ENCODE peak calls at places on chromosomes 16 and 17, in eight cellular contexts. One of them, this sample, is unnamed.

GRCh38 chr17:50772251-50772650 is 4.9 kb upstream of the ANKRD40CL start:
- DNase-seq in activated CD4-positive, alpha-beta T cell treated with anti-CD3 and anti-CD28 coated beads, Interleukin-2, amount 50 U/mL, for 1 hour: no peak
- DNase-seq in amniotic stem cell: no peak
- DNase-seq in cardiac fibroblast: no peak
- DNase-seq in T-helper 2 cell: no peak
- DNase-seq in activated B cell treated with CpG ODN at 0.5 μM for 24 hours: no peak
- DNase-seq in type B pancreatic cell: no peak
- DNase-seq in stomach: no peak
- DNase-seq in this sample: no peak

GRCh38 chr17:69525920-69526841 is 111.7 kb downstream of the MAP2K6 start:
- DNase-seq in cardiac fibroblast: peak; percentile 77
- DNase-seq in type B pancreatic cell: no peak
- DNase-seq in activated B cell treated with CpG ODN at 0.5 μM for 24 hours: no peak
- DNase-seq in amniotic stem cell: peak; percentile 18
- DNase-seq in activated CD4-positive, alpha-beta T cell treated with anti-CD3 and anti-CD28 coated beads, Interleukin-2, amount 50 U/mL, for 1 hour: no peak
- DNase-seq in T-helper 2 cell: no peak
- DNase-seq in stomach: peak; percentile 37
- DNase-seq in this sample: no peak

GRCh38 chr17:3890082-3890892 is 2.6 kb downstream of the CAMKK1 start:
- DNase-seq in type B pancreatic cell: no peak
- DNase-seq in stomach: peak; percentile 41
- DNase-seq in cardiac fibroblast: peak; percentile 95
- DNase-seq in T-helper 2 cell: no peak
- DNase-seq in activated B cell treated with CpG ODN at 0.5 μM for 24 hours: peak; percentile 54
- DNase-seq in amniotic stem cell: peak; percentile 90
- DNase-seq in activated CD4-positive, alpha-beta T cell treated with anti-CD3 and anti-CD28 coated beads, Interleukin-2, amount 50 U/mL, for 1 hour: no peak
- DNase-seq in this sample: no peak

GRCh38 chr17:40177275-40177874 is at the start of gene RAPGEFL1:
- DNase-seq in activated CD4-positive, alpha-beta T cell treated with anti-CD3 and anti-CD28 coated beads, Interleukin-2, amount 50 U/mL, for 1 hour: peak; percentile 84
- DNase-seq in activated B cell treated with CpG ODN at 0.5 μM for 24 hours: peak; percentile 61
- DNase-seq in amniotic stem cell: peak; percentile 16
- DNase-seq in cardiac fibroblast: peak; percentile 77
- DNase-seq in stomach: peak; percentile 87
- DNase-seq in T-helper 2 cell: peak; percentile 77
- DNase-seq in type B pancreatic cell: peak; percentile 86
- DNase-seq in this sample: peak; percentile 74

GRCh38 chr16:81646561-81646960 is 132.5 kb upstream of the PLCG2 start:
- DNase-seq in stomach: no peak
- DNase-seq in type B pancreatic cell: no peak
- DNase-seq in activated B cell treated with CpG ODN at 0.5 μM for 24 hours: no peak
- DNase-seq in cardiac fibroblast: peak; percentile 40
- DNase-seq in activated CD4-positive, alpha-beta T cell treated with anti-CD3 and anti-CD28 coated beads, Interleukin-2, amount 50 U/mL, for 1 hour: no peak
- DNase-seq in T-helper 2 cell: no peak
- DNase-seq in amniotic stem cell: no peak
- DNase-seq in this sample: no peak

GRCh38 chr16:1884155-1884760 is 12.3 kb upstream of the MEIOB start:
- DNase-seq in type B pancreatic cell: no peak
- DNase-seq in amniotic stem cell: no peak
- DNase-seq in stomach: no peak
- DNase-seq in T-helper 2 cell: no peak
- DNase-seq in cardiac fibroblast: peak; percentile 21
- DNase-seq in activated B cell treated with CpG ODN at 0.5 μM for 24 hours: no peak
- DNase-seq in activated CD4-positive, alpha-beta T cell treated with anti-CD3 and anti-CD28 coated beads, Interleukin-2, amount 50 U/mL, for 1 hour: no peak
- DNase-seq in this sample: no peak

GRCh38 chr17:71098071-71098470 is 928.7 kb downstream of the KCNJ2 start:
- DNase-seq in type B pancreatic cell: no peak
- DNase-seq in T-helper 2 cell: no peak
- DNase-seq in amniotic stem cell: no peak
- DNase-seq in activated B cell treated with CpG ODN at 0.5 μM for 24 hours: no peak
- DNase-seq in activated CD4-positive, alpha-beta T cell treated with anti-CD3 and anti-CD28 coated beads, Interleukin-2, amount 50 U/mL, for 1 hour: no peak
- DNase-seq in stomach: no peak
- DNase-seq in cardiac fibroblast: no peak
- DNase-seq in this sample: no peak

GRCh38 chr17:71163813-71164122 is 957.1 kb upstream of the SOX9 start:
- DNase-seq in amniotic stem cell: no peak
- DNase-seq in T-helper 2 cell: no peak
- DNase-seq in activated CD4-positive, alpha-beta T cell treated with anti-CD3 and anti-CD28 coated beads, Interleukin-2, amount 50 U/mL, for 1 hour: no peak
- DNase-seq in cardiac fibroblast: no peak
- DNase-seq in stomach: no peak
- DNase-seq in type B pancreatic cell: no peak
- DNase-seq in activated B cell treated with CpG ODN at 0.5 μM for 24 hours: no peak
- DNase-seq in this sample: no peak

GRCh38 chr16:48383877-48384304 is 1.3 kb downstream of the SIAH1 start:
- DNase-seq in cardiac fibroblast: peak; percentile 28
- DNase-seq in T-helper 2 cell: no peak
- DNase-seq in activated B cell treated with CpG ODN at 0.5 μM for 24 hours: no peak
- DNase-seq in amniotic stem cell: no peak
- DNase-seq in activated CD4-positive, alpha-beta T cell treated with anti-CD3 and anti-CD28 coated beads, Interleukin-2, amount 50 U/mL, for 1 hour: no peak
- DNase-seq in stomach: no peak
- DNase-seq in type B pancreatic cell: no peak
- DNase-seq in this sample: no peak

GRCh38 chr17:11645426-11645825 is 47.2 kb downstream of the DNAH9 start:
- DNase-seq in activated CD4-positive, alpha-beta T cell treated with anti-CD3 and anti-CD28 coated beads, Interleukin-2, amount 50 U/mL, for 1 hour: no peak
- DNase-seq in cardiac fibroblast: no peak
- DNase-seq in amniotic stem cell: no peak
- DNase-seq in type B pancreatic cell: no peak
- DNase-seq in stomach: no peak
- DNase-seq in T-helper 2 cell: no peak
- DNase-seq in activated B cell treated with CpG ODN at 0.5 μM for 24 hours: no peak
- DNase-seq in this sample: no peak

GRCh38 chr17:11986939-11987329 is 10.3 kb downstream of the ZNF18 start:
- DNase-seq in cardiac fibroblast: peak; percentile 73
- DNase-seq in activated CD4-positive, alpha-beta T cell treated with anti-CD3 and anti-CD28 coated beads, Interleukin-2, amount 50 U/mL, for 1 hour: no peak
- DNase-seq in amniotic stem cell: peak; percentile 39
- DNase-seq in stomach: no peak
- DNase-seq in T-helper 2 cell: no peak
- DNase-seq in type B pancreatic cell: no peak
- DNase-seq in activated B cell treated with CpG ODN at 0.5 μM for 24 hours: no peak
- DNase-seq in this sample: no peak

GRCh38 chr17:78252111-78252634 is 20.7 kb downstream of the TMEM235 start:
- DNase-seq in type B pancreatic cell: no peak
- DNase-seq in activated CD4-positive, alpha-beta T cell treated with anti-CD3 and anti-CD28 coated beads, Interleukin-2, amount 50 U/mL, for 1 hour: peak; percentile 73
- DNase-seq in T-helper 2 cell: peak; percentile 76
- DNase-seq in activated B cell treated with CpG ODN at 0.5 μM for 24 hours: no peak
- DNase-seq in amniotic stem cell: no peak
- DNase-seq in cardiac fibroblast: no peak
- DNase-seq in stomach: peak; percentile 37
- DNase-seq in this sample: no peak

GRCh38 chr17:59355030-59355694 is 23.7 kb downstream of the YPEL2 start:
- DNase-seq in amniotic stem cell: no peak
- DNase-seq in T-helper 2 cell: no peak
- DNase-seq in cardiac fibroblast: no peak
- DNase-seq in activated CD4-positive, alpha-beta T cell treated with anti-CD3 and anti-CD28 coated beads, Interleukin-2, amount 50 U/mL, for 1 hour: no peak
- DNase-seq in stomach: no peak
- DNase-seq in type B pancreatic cell: no peak
- DNase-seq in activated B cell treated with CpG ODN at 0.5 μM for 24 hours: no peak
- DNase-seq in this sample: no peak

GRCh38 chr17:78716814-78717393 is 65.2 kb downstream of the CYTH1 start:
- DNase-seq in type B pancreatic cell: no peak
- DNase-seq in activated B cell treated with CpG ODN at 0.5 μM for 24 hours: no peak
- DNase-seq in activated CD4-positive, alpha-beta T cell treated with anti-CD3 and anti-CD28 coated beads, Interleukin-2, amount 50 U/mL, for 1 hour: peak; percentile 34
- DNase-seq in stomach: peak; percentile 87
- DNase-seq in cardiac fibroblast: peak; percentile 54
- DNase-seq in amniotic stem cell: no peak
- DNase-seq in T-helper 2 cell: no peak
- DNase-seq in this sample: no peak

GRCh38 chr17:71334041-71334781 is 786.6 kb upstream of the SOX9 start:
- DNase-seq in type B pancreatic cell: no peak
- DNase-seq in amniotic stem cell: no peak
- DNase-seq in stomach: no peak
- DNase-seq in activated B cell treated with CpG ODN at 0.5 μM for 24 hours: no peak
- DNase-seq in activated CD4-positive, alpha-beta T cell treated with anti-CD3 and anti-CD28 coated beads, Interleukin-2, amount 50 U/mL, for 1 hour: no peak
- DNase-seq in cardiac fibroblast: no peak
- DNase-seq in T-helper 2 cell: no peak
- DNase-seq in this sample: no peak

GRCh38 chr16:68548947-68549346 is 9.9 kb downstream of the ZFP90 start:
- DNase-seq in amniotic stem cell: no peak
- DNase-seq in activated B cell treated with CpG ODN at 0.5 μM for 24 hours: no peak
- DNase-seq in T-helper 2 cell: no peak
- DNase-seq in type B pancreatic cell: no peak
- DNase-seq in cardiac fibroblast: no peak
- DNase-seq in stomach: no peak
- DNase-seq in activated CD4-positive, alpha-beta T cell treated with anti-CD3 and anti-CD28 coated beads, Interleukin-2, amount 50 U/mL, for 1 hour: peak; percentile 10
- DNase-seq in this sample: no peak

GRCh38 chr17:67477687-67478086 is 100.6 kb downstream of the PITPNC1 start:
- DNase-seq in activated CD4-positive, alpha-beta T cell treated with anti-CD3 and anti-CD28 coated beads, Interleukin-2, amount 50 U/mL, for 1 hour: peak; percentile 55
- DNase-seq in stomach: no peak
- DNase-seq in cardiac fibroblast: no peak
- DNase-seq in activated B cell treated with CpG ODN at 0.5 μM for 24 hours: no peak
- DNase-seq in type B pancreatic cell: no peak
- DNase-seq in T-helper 2 cell: no peak
- DNase-seq in amniotic stem cell: no peak
- DNase-seq in this sample: peak; percentile 33

GRCh38 chr16:89909777-89910716 is 8.6 kb upstream of the MC1R start:
- DNase-seq in type B pancreatic cell: no peak
- DNase-seq in activated CD4-positive, alpha-beta T cell treated with anti-CD3 and anti-CD28 coated beads, Interleukin-2, amount 50 U/mL, for 1 hour: peak; percentile 71
- DNase-seq in amniotic stem cell: no peak
- DNase-seq in activated B cell treated with CpG ODN at 0.5 μM for 24 hours: peak; percentile 64
- DNase-seq in T-helper 2 cell: peak; percentile 59
- DNase-seq in cardiac fibroblast: peak; percentile 82
- DNase-seq in stomach: peak; percentile 77
- DNase-seq in this sample: peak; percentile 81

GRCh38 chr16:31181102-31181830 is 1.3 kb downstream of the FUS start:
- DNase-seq in activated B cell treated with CpG ODN at 0.5 μM for 24 hours: peak; percentile 32
- DNase-seq in activated CD4-positive, alpha-beta T cell treated with anti-CD3 and anti-CD28 coated beads, Interleukin-2, amount 50 U/mL, for 1 hour: no peak
- DNase-seq in cardiac fibroblast: peak; percentile 37
- DNase-seq in stomach: peak; percentile 28
- DNase-seq in amniotic stem cell: no peak
- DNase-seq in T-helper 2 cell: no peak
- DNase-seq in type B pancreatic cell: no peak
- DNase-seq in this sample: peak; percentile 36

GRCh38 chr16:50442221-50442620 is 73.4 kb upstream of the BRD7 start:
- DNase-seq in amniotic stem cell: no peak
- DNase-seq in cardiac fibroblast: no peak
- DNase-seq in activated B cell treated with CpG ODN at 0.5 μM for 24 hours: no peak
- DNase-seq in stomach: no peak
- DNase-seq in activated CD4-positive, alpha-beta T cell treated with anti-CD3 and anti-CD28 coated beads, Interleukin-2, amount 50 U/mL, for 1 hour: no peak
- DNase-seq in T-helper 2 cell: no peak
- DNase-seq in type B pancreatic cell: no peak
- DNase-seq in this sample: no peak

GRCh38 chr17:81863833-81864768 is 3.8 kb upstream of the P4HB start:
- DNase-seq in T-helper 2 cell: no peak
- DNase-seq in activated CD4-positive, alpha-beta T cell treated with anti-CD3 and anti-CD28 coated beads, Interleukin-2, amount 50 U/mL, for 1 hour: no peak
- DNase-seq in stomach: no peak
- DNase-seq in activated B cell treated with CpG ODN at 0.5 μM for 24 hours: no peak
- DNase-seq in cardiac fibroblast: no peak
- DNase-seq in type B pancreatic cell: no peak
- DNase-seq in amniotic stem cell: no peak
- DNase-seq in this sample: no peak

GRCh38 chr16:79664407-79664806 is 63.9 kb upstream of the MAF start:
- DNase-seq in T-helper 2 cell: no peak
- DNase-seq in stomach: no peak
- DNase-seq in amniotic stem cell: no peak
- DNase-seq in activated B cell treated with CpG ODN at 0.5 μM for 24 hours: no peak
- DNase-seq in cardiac fibroblast: no peak
- DNase-seq in type B pancreatic cell: no peak
- DNase-seq in activated CD4-positive, alpha-beta T cell treated with anti-CD3 and anti-CD28 coated beads, Interleukin-2, amount 50 U/mL, for 1 hour: no peak
- DNase-seq in this sample: no peak

GRCh38 chr17:8656693-8657092 is 26.2 kb upstream of the MYH10 start:
- DNase-seq in stomach: no peak
- DNase-seq in type B pancreatic cell: no peak
- DNase-seq in cardiac fibroblast: no peak
- DNase-seq in activated B cell treated with CpG ODN at 0.5 μM for 24 hours: no peak
- DNase-seq in activated CD4-positive, alpha-beta T cell treated with anti-CD3 and anti-CD28 coated beads, Interleukin-2, amount 50 U/mL, for 1 hour: no peak
- DNase-seq in T-helper 2 cell: no peak
- DNase-seq in amniotic stem cell: no peak
- DNase-seq in this sample: no peak

GRCh38 chr16:50765246-50765645 is 23.4 kb downstream of the CYLD start:
- DNase-seq in activated CD4-positive, alpha-beta T cell treated with anti-CD3 and anti-CD28 coated beads, Interleukin-2, amount 50 U/mL, for 1 hour: no peak
- DNase-seq in amniotic stem cell: no peak
- DNase-seq in type B pancreatic cell: no peak
- DNase-seq in stomach: no peak
- DNase-seq in T-helper 2 cell: no peak
- DNase-seq in activated B cell treated with CpG ODN at 0.5 μM for 24 hours: no peak
- DNase-seq in cardiac fibroblast: no peak
- DNase-seq in this sample: no peak

GRCh38 chr16:17414421-17414820 is 56.3 kb downstream of the XYLT1 start:
- DNase-seq in cardiac fibroblast: no peak
- DNase-seq in T-helper 2 cell: no peak
- DNase-seq in activated B cell treated with CpG ODN at 0.5 μM for 24 hours: peak; percentile 49
- DNase-seq in stomach: no peak
- DNase-seq in amniotic stem cell: no peak
- DNase-seq in activated CD4-positive, alpha-beta T cell treated with anti-CD3 and anti-CD28 coated beads, Interleukin-2, amount 50 U/mL, for 1 hour: no peak
- DNase-seq in type B pancreatic cell: no peak
- DNase-seq in this sample: peak; percentile 48

GRCh38 chr17:40850287-40850972 is 16.6 kb downstream of the KRT12 start:
- DNase-seq in T-helper 2 cell: no peak
- DNase-seq in type B pancreatic cell: no peak
- DNase-seq in stomach: no peak
- DNase-seq in cardiac fibroblast: no peak
- DNase-seq in activated B cell treated with CpG ODN at 0.5 μM for 24 hours: no peak
- DNase-seq in amniotic stem cell: no peak
- DNase-seq in activated CD4-positive, alpha-beta T cell treated with anti-CD3 and anti-CD28 coated beads, Interleukin-2, amount 50 U/mL, for 1 hour: no peak
- DNase-seq in this sample: no peak

GRCh38 chr16:57530531-57531252 is 5.7 kb downstream of the CCDC102A start:
- DNase-seq in T-helper 2 cell: no peak
- DNase-seq in activated B cell treated with CpG ODN at 0.5 μM for 24 hours: no peak
- DNase-seq in stomach: no peak
- DNase-seq in cardiac fibroblast: no peak
- DNase-seq in type B pancreatic cell: no peak
- DNase-seq in amniotic stem cell: no peak
- DNase-seq in activated CD4-positive, alpha-beta T cell treated with anti-CD3 and anti-CD28 coated beads, Interleukin-2, amount 50 U/mL, for 1 hour: no peak
- DNase-seq in this sample: no peak

GRCh38 chr17:7523033-7523432 is 25.8 kb upstream of the TNFSF12 start:
- DNase-seq in activated B cell treated with CpG ODN at 0.5 μM for 24 hours: peak; percentile 27
- DNase-seq in stomach: peak; percentile 43
- DNase-seq in activated CD4-positive, alpha-beta T cell treated with anti-CD3 and anti-CD28 coated beads, Interleukin-2, amount 50 U/mL, for 1 hour: peak; percentile 51
- DNase-seq in type B pancreatic cell: no peak
- DNase-seq in cardiac fibroblast: peak; percentile 30
- DNase-seq in T-helper 2 cell: peak; percentile 40
- DNase-seq in amniotic stem cell: no peak
- DNase-seq in this sample: peak; percentile 26

GRCh38 chr16:72743011-72743761 is 304.7 kb downstream of the ZFHX3 start:
- DNase-seq in type B pancreatic cell: no peak
- DNase-seq in amniotic stem cell: no peak
- DNase-seq in cardiac fibroblast: no peak
- DNase-seq in stomach: no peak
- DNase-seq in T-helper 2 cell: no peak
- DNase-seq in activated B cell treated with CpG ODN at 0.5 μM for 24 hours: no peak
- DNase-seq in activated CD4-positive, alpha-beta T cell treated with anti-CD3 and anti-CD28 coated beads, Interleukin-2, amount 50 U/mL, for 1 hour: no peak
- DNase-seq in this sample: no peak

GRCh38 chr16:75152635-75153034 is 4.3 kb downstream of the ZFP1 start:
- DNase-seq in stomach: no peak
- DNase-seq in amniotic stem cell: no peak
- DNase-seq in T-helper 2 cell: no peak
- DNase-seq in cardiac fibroblast: no peak
- DNase-seq in type B pancreatic cell: no peak
- DNase-seq in activated CD4-positive, alpha-beta T cell treated with anti-CD3 and anti-CD28 coated beads, Interleukin-2, amount 50 U/mL, for 1 hour: no peak
- DNase-seq in activated B cell treated with CpG ODN at 0.5 μM for 24 hours: no peak
- DNase-seq in this sample: no peak

GRCh38 chr16:8924214-8924613 is 39.5 kb downstream of the USP7 start:
- DNase-seq in activated CD4-positive, alpha-beta T cell treated with anti-CD3 and anti-CD28 coated beads, Interleukin-2, amount 50 U/mL, for 1 hour: no peak
- DNase-seq in stomach: peak; percentile 90
- DNase-seq in amniotic stem cell: no peak
- DNase-seq in type B pancreatic cell: no peak
- DNase-seq in activated B cell treated with CpG ODN at 0.5 μM for 24 hours: no peak
- DNase-seq in cardiac fibroblast: no peak
- DNase-seq in T-helper 2 cell: no peak
- DNase-seq in this sample: no peak

GRCh38 chr17:60901222-60901621 is 223.6 kb downstream of the BCAS3 start:
- DNase-seq in cardiac fibroblast: peak; percentile 35
- DNase-seq in type B pancreatic cell: no peak
- DNase-seq in stomach: no peak
- DNase-seq in amniotic stem cell: no peak
- DNase-seq in activated B cell treated with CpG ODN at 0.5 μM for 24 hours: no peak
- DNase-seq in activated CD4-positive, alpha-beta T cell treated with anti-CD3 and anti-CD28 coated beads, Interleukin-2, amount 50 U/mL, for 1 hour: no peak
- DNase-seq in T-helper 2 cell: no peak
- DNase-seq in this sample: no peak

GRCh38 chr17:6577686-6578263 is 21.4 kb upstream of the PITPNM3 start:
- DNase-seq in activated B cell treated with CpG ODN at 0.5 μM for 24 hours: no peak
- DNase-seq in T-helper 2 cell: no peak
- DNase-seq in amniotic stem cell: no peak
- DNase-seq in stomach: no peak
- DNase-seq in activated CD4-positive, alpha-beta T cell treated with anti-CD3 and anti-CD28 coated beads, Interleukin-2, amount 50 U/mL, for 1 hour: no peak
- DNase-seq in type B pancreatic cell: no peak
- DNase-seq in cardiac fibroblast: no peak
- DNase-seq in this sample: no peak

GRCh38 chr17:11644265-11645212 is 46.3 kb downstream of the DNAH9 start:
- DNase-seq in cardiac fibroblast: peak; percentile 69
- DNase-seq in type B pancreatic cell: no peak
- DNase-seq in amniotic stem cell: peak; percentile 6
- DNase-seq in T-helper 2 cell: peak; percentile 5
- DNase-seq in activated B cell treated with CpG ODN at 0.5 μM for 24 hours: no peak
- DNase-seq in activated CD4-positive, alpha-beta T cell treated with anti-CD3 and anti-CD28 coated beads, Interleukin-2, amount 50 U/mL, for 1 hour: peak; percentile 7
- DNase-seq in stomach: peak; percentile 72
- DNase-seq in this sample: peak; percentile 52

This sample was measured in stimulated activated effector memory CD8-positive, alpha-beta T cell treated with anti-CD3 and anti-CD28 coated beads, Interleukin-12 subunit alpha, Interleukin-12 subunit beta, amount 100 ng/mL, for 72 hours.